ENCODE peak calls at places on chromosomes 11 and 22, in four cellular contexts. Y is colonic mucosa, C is cardiac muscle cell, E is adipocyte. G is an unnamed sample.

GRCh38 chr11:64085915-64086262 is 50.2 kb downstream of the FLRT1 start:
- DNase-seq in E (no peak), Y (no peak), C (no peak), G (peak; percentile 59)

GRCh38 chr11:122108192-122108799 is 7.7 kb downstream of the BLID start:
- DNase-seq in E (no peak), Y (peak; percentile 45), C (peak; percentile 73), G (no peak)

GRCh38 chr11:65903068-65903481 is 2.9 kb upstream of the FOSL1 start:
- DNase-seq in C (peak; percentile 69), E (peak; percentile 80), Y (no peak), G (peak; percentile 76)

GRCh38 chr11:70496591-70497535 is 98.5 kb downstream of the CTTN start:
- DNase-seq in C (no peak), E (no peak), Y (no peak), G (no peak)

GRCh38 chr11:10208045-10208674 is 85.9 kb downstream of the SBF2 start:
- DNase-seq in E (peak; percentile 78), Y (no peak), C (peak; percentile 64), G (peak; percentile 46)

GRCh38 chr22:46017166-46017565 is 40.2 kb upstream of the WNT7B start:
- DNase-seq in Y (no peak), C (no peak), E (no peak), G (no peak)

GRCh38 chr11:9765320-9766101 is 101.6 kb downstream of the SWAP70 start:
- DNase-seq in C (peak; percentile 97), Y (no peak), E (peak; percentile 91), G (peak; percentile 76)

GRCh38 chr11:116643521-116643920 is 129.3 kb downstream of the BUD13 start:
- DNase-seq in E (no peak), Y (peak; percentile 3), C (no peak), G (no peak)

GRCh38 chr11:63908631-63909491 is 8.1 kb downstream of the RCOR2 start:
- DNase-seq in E (no peak), C (no peak), Y (no peak), G (peak; percentile 77)

GRCh38 chr11:64549969-64550368 is 41.1 kb upstream of the SLC22A12 start:
- DNase-seq in Y (no peak), C (no peak), E (no peak), G (no peak)

GRCh38 chr11:126989942-126990715 is 10.4 kb downstream of the KIRREL3 start:
- DNase-seq in E (peak; percentile 91), C (peak; percentile 73), Y (peak; percentile 67), G (peak; percentile 91)

GRCh38 chr11:18792066-18792591 is 531 bp upstream of the PTPN5 start:
- DNase-seq in Y (no peak), E (peak; percentile 12), C (peak; percentile 7), G (no peak)

GRCh38 chr22:42314709-42315391 is 44.4 kb upstream of the TCF20 start:
- DNase-seq in Y (no peak), E (no peak), C (no peak), G (peak; percentile 63)
- H3K36me3 ChIP-seq in Y (no peaks in the 10 kb centered on the region), E (no peaks in the 10 kb centered on the region), C (no peaks in the 10 kb centered on the region), G (no peaks in the 10 kb centered on the region)

DNA sequence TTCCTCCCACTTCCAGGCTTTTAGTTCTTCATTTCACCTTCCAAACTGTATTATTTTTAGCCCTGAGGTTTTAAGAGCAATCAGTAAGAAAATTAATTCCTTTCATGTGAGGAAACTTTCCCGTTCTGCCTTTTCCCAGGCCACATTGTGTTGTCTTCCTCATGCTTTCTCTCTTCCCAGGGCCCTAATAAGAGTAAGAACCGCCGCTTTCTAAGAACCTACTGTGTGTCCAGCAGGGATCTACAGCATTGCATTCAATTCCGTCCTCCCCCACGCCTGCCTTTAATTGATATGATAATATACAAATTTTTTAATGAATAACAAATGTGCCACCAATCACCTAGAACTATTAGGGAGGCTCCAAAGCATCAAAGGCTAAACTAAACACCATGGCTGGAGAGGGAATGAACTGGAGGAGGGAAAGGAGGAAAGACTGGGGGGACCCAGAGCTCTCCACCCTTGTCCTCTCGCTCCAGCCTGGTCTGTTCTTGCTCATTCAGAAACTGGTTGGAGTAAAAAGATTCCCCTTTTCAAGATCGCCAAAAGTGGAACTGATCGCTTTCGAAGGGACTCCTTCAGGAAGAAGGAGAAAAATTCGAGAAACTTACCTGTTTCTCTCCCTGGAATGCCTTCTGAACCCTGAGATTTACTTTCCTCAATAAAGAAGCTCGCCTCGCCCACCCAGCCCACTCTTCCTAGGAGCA is 46.8 kb downstream of the OR4D9 start:
- DNase-seq in Y (no peak), C (no peak), E (peak; percentile 14), G (peak; percentile 38)
- H3K4me3 ChIP-seq in Y (no peak overlapping the region), C (peak overlapping the region; percentile 27), E (peak overlapping the region; percentile 84), G (peak overlapping the region; percentile 79)

GRCh38 chr22:20015971-20016733 is 471 bp downstream of the ARVCF start:
- DNase-seq in C (no peak), Y (peak; percentile 34), E (peak; percentile 58), G (peak; percentile 92)

GRCh38 chr22:20018001-20018400 is 1.4 kb upstream of the ARVCF start:
- DNase-seq in C (no peak), E (no peak), Y (no peak), G (no peak)

GRCh38 chr22:20015187-20015625 is 1.4 kb downstream of the ARVCF start:
- DNase-seq in C (no peak), Y (no peak), E (no peak), G (no peak)

GRCh38 chr22:20017622-20017958 is 967 bp upstream of the ARVCF start:
- DNase-seq in C (no peak), Y (no peak), E (no peak), G (no peak)

DNA sequence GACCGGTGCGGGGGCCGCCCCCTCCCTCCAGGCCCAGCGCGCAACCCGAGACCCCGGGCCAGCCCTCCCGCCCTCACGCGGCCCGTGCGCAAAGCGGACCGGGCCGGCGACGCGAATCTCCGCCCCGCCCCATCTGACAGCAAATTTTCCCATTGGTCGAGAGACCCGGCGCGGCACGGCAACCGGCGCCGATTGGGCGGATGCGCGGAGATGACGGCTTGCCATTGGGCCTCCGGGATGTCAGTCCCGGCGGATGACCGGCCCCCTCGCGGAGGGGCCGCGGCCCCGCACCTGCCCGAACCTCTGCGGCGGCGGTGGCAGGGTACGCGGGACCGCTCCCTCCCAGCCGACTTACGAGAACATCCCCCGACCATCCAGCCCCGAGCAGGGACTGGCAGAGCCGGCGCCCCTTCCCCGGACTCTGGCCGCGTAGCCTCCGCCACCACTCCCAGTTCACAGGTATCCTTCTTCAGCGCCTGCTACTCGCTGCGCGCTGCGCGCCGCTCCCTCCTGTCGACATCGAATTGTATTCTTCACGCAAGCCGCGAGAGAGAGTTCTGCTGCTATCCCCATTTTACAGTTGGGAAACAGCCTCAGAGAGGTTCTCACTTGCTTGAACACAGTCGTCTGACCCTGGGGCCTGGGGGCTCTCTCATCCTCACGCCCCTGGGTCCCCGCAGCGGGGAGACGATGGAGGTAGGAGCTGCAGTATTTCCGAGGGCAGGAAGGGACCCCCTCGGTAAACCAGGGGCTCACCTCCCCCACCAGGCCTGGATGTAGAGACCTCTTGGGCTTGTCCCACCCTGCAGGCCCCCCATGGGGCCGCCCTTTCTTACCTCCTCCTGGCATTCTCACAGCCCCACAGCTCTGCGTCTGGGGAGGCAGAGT is at the start of gene ARVCF:
- DNase-seq in E (peak; percentile 96), Y (peak; percentile 94), C (peak; percentile 92), G (peak; percentile 100)
- H3K27me3 ChIP-seq in E (peaks cover 19% of the 10 kb centered on the region), Y (no peaks in the 10 kb centered on the region), C (peaks cover 48% of the 10 kb centered on the region), G (peaks cover 48% of the 10 kb centered on the region)

GRCh38 chr11:20406484-20406883 is 19.0 kb downstream of the PRMT3 start:
- DNase-seq in E (no peak), Y (no peak), C (no peak), G (no peak)
- H3K36me3 ChIP-seq in E (peaks cover 71% of the 10 kb centered on the region), Y (no peaks in the 10 kb centered on the region), C (peaks cover 30% of the 10 kb centered on the region), G (peaks cover 5% of the 10 kb centered on the region)

GRCh38 chr11:73629907-73630306 is 16.5 kb upstream of the PLEKHB1 start:
- DNase-seq in Y (no peak), C (no peak), E (no peak), G (no peak)

GRCh38 chr11:73623651-73624050 is 22.7 kb upstream of the PLEKHB1 start:
- DNase-seq in Y (no peak), C (peak; percentile 18), E (no peak), G (no peak)

GRCh38 chr11:73622920-73623593 is 23.3 kb upstream of the PLEKHB1 start:
- DNase-seq in Y (no peak), C (peak; percentile 10), E (no peak), G (no peak)

GRCh38 chr11:73625690-73626318 is 20.6 kb upstream of the PLEKHB1 start:
- DNase-seq in Y (peak; percentile 79), E (peak; percentile 86), C (peak; percentile 78), G (peak; percentile 84)
- H3K4me3 ChIP-seq in Y (no peak overlapping the region), E (peak overlapping the region; percentile 40), C (no peak overlapping the region), G (no peak overlapping the region)

GRCh38 chr11:76732643-76733042 is 50.5 kb upstream of the TSKU start:
- DNase-seq in Y (no peak), C (no peak), E (no peak), G (no peak)
- H3K27me3 ChIP-seq in Y (no peaks in the 10 kb centered on the region), C (peaks cover 7% of the 10 kb centered on the region), E (peaks cover 13% of the 10 kb centered on the region), G (no peaks in the 10 kb centered on the region)

DNA sequence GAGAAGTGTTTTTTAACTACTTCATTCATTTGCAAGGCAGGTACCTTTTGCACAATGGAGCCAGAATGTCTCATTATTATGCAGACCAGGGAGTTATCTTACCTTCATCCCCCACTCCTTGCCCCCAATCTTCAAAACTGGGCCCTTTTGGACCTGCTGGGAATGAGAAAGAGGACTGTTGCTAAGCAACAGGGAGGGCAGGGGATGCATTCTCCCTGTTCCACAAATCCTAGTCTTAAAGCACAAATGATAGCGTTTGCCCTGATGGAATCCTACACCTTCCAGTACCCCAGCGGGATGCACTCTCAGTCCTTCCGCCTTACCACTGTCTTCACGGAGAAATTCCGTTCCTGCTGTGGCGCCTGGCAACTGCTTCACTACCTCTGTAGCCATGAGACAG is 4.1 kb upstream of the KCNJ1 start:
- DNase-seq in E (no peak), C (no peak), Y (no peak), G (peak; percentile 72)
- H3K36me3 ChIP-seq in E (no peaks in the 10 kb centered on the region), C (no peaks in the 10 kb centered on the region), Y (no peaks in the 10 kb centered on the region), G (no peaks in the 10 kb centered on the region)